ENCODE peak calls at places on chromosome 22, in seven cellular contexts. K is testis, A is right lobe of liver, G is adrenal gland, I is ovary, Y is K562, P is suprapubic skin. J is an unnamed sample.
A peak's percentile ranks its signal among the peaks of the same experiment; 100 is the strongest.

GRCh38 chr22:29478326-29479276 is 1.4 kb upstream of the NEFH start:
- DNase-seq in K (peak; percentile 55), A (no peak), G (peak; percentile 47), I (peak; percentile 45), Y (peak; percentile 53), P (no peak), J (no peak)

GRCh38 chr22:23182289-23183106 is 2.2 kb downstream of the BCR start:
- DNase-seq in K (no peak), A (no peak), G (no peak), I (no peak), Y (peak; percentile 88), P (no peak), J (no peak)

GRCh38 chr22:45221201-45221600 is 19.5 kb downstream of the KIAA0930 start:
- DNase-seq in K (no peak), A (no peak), G (no peak), I (no peak), Y (no peak), P (no peak), J (no peak)

GRCh38 chr22:36612458-36612857 is 83.5 kb upstream of the EIF3D start:
- DNase-seq in K (no peak), A (no peak), G (no peak), I (no peak), Y (no peak), P (no peak), J (no peak)

GRCh38 chr22:22030493-22031182 is 48.1 kb upstream of the TOP3B start:
- DNase-seq in K (peak; percentile 27), A (no peak), G (no peak), I (peak; percentile 26), Y (peak; percentile 90), P (no peak), J (no peak)

GRCh38 chr22:37892566-37893338 is 13.3 kb upstream of the MICALL1 start:
- DNase-seq in K (peak; percentile 63), A (no peak), G (peak; percentile 56), I (peak; percentile 60), Y (no peak), P (no peak), J (peak; percentile 85)

GRCh38 chr22:30422481-30423295 is 2.9 kb upstream of the MTFP1 start:
- DNase-seq in K (peak; percentile 49), A (peak; percentile 77), G (peak; percentile 91), I (peak; percentile 50), Y (peak; percentile 40), P (peak; percentile 90), J (peak; percentile 82)

GRCh38 chr22:38218661-38219331 is 17.0 kb downstream of the MAFF start:
- DNase-seq in K (peak; percentile 82), A (peak; percentile 78), G (peak; percentile 93), I (peak; percentile 86), Y (no peak), P (peak; percentile 92), J (peak; percentile 92)

GRCh38 chr22:17974087-17974486 is 50.3 kb downstream of the MICAL3 start:
- DNase-seq in K (no peak), A (no peak), G (no peak), I (no peak), Y (no peak), P (no peak), J (no peak)
- H3K4me1 ChIP-seq in K (peaks cover 5% of the 10 kb centered on the region), A (no peaks in the 10 kb centered on the region), G (peaks cover 34% of the 10 kb centered on the region), I (peaks cover 25% of the 10 kb centered on the region), Y (peaks cover 24% of the 10 kb centered on the region), P (peaks cover 15% of the 10 kb centered on the region), J (peaks cover 68% of the 10 kb centered on the region)

GRCh38 chr22:21013742-21014201 is 1.2 kb upstream of the P2RX6 start:
- DNase-seq in K (no peak), A (no peak), G (no peak), I (no peak), Y (no peak), P (no peak), J (no peak)
- TF ChIP-seq POLR2A in K (no peak), A (no peak), G (no peak), I (no peak), Y (no peak), P (no peak), J (no peak)

DNA sequence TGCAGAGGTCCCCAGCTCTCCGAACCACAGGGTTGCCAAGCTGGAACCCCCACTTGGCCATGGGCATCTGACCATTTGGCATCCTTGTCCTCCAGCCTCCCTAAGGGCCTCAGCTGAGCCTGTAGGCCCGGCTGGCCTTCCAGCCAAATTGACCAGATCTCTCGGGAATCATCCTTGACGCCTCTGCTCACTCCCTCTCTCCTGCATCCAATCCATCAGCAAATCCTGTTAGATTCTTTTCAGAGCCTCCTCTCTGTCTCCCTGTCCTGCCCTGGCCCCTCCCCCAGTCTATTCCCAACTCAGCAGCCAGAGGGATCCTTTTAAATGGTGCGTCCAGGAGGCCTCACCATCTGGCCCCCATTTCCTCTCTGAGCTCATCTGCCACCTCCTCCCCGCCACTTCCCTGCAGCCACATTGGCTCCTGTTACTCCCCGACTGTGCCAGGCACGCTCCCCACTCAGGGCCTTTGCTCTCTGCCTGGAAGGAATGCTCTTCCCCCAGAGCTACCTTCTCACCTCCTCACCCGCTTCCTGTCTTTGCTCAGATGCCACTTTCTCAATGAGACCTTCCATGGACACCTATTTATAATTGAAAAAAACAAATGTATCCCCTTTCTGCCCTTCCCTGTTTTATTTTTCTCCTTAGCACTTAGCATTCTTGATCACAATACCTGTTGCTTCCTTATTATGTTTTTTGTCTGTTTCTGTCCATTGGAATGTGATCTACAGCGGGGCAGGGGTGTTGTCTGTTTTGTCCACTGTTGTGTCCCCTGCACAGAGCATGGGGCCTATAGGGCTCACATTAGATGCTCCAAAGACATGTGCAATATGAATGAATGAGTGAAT is 78.1 kb downstream of the NFAM1 start:
- DNase-seq in K (no peak), A (no peak), G (no peak), I (no peak), Y (no peak), P (no peak), J (no peak)
- H3K4me1 ChIP-seq in K (no peaks in the 10 kb centered on the region), A (no peaks in the 10 kb centered on the region), G (no peaks in the 10 kb centered on the region), I (no peaks in the 10 kb centered on the region), Y (no peaks in the 10 kb centered on the region), P (peaks cover 19% of the 10 kb centered on the region), J (peaks cover 11% of the 10 kb centered on the region)

GRCh38 chr22:19984851-19985811 is 31.5 kb downstream of the ARVCF start:
- DNase-seq in K (no peak), A (peak; percentile 40), G (no peak), I (peak; percentile 17), Y (no peak), P (no peak), J (no peak)

GRCh38 chr22:19987394-19988306 is 29.0 kb downstream of the ARVCF start:
- DNase-seq in K (no peak), A (peak; percentile 53), G (no peak), I (no peak), Y (no peak), P (no peak), J (no peak)

GRCh38 chr22:19986011-19986409 is 30.6 kb downstream of the ARVCF start:
- DNase-seq in K (no peak), A (peak; percentile 37), G (no peak), I (no peak), Y (no peak), P (no peak), J (no peak)

GRCh38 chr22:19988331-19988808 is 28.3 kb downstream of the ARVCF start:
- DNase-seq in K (no peak), A (peak; percentile 51), G (no peak), I (peak; percentile 29), Y (no peak), P (no peak), J (no peak)

GRCh38 chr22:19986410-19987341 is 29.9 kb downstream of the ARVCF start:
- DNase-seq in K (peak; percentile 80), A (peak; percentile 82), G (peak; percentile 76), I (peak; percentile 84), Y (peak; percentile 100), P (no peak), J (peak; percentile 79)
- TF ChIP-seq POLR2A in K (no peak), A (peak; percentile 88), G (peak; percentile 76), I (peak; percentile 56), Y (peak; percentile 56), P (no peak), J (no peak)